ENCODE peak calls at places on chromosomes 12 and 14, in ten cellular contexts. S is esophagus muscularis mucosa, I is gastrocnemius medialis, F is heart right ventricle, C is endodermal cell, G is body of pancreas, J is brain microvascular endothelial cell, K is PC-9, O is astrocyte, Z is aorta. E is an unnamed sample. For H3K36me3, the result is how much of the 10 kb centered on the place peaks cover.

GRCh38 chr12:105317453-105317852 is 13.0 kb upstream of the C12orf75 start:
- DNase-seq in S (no peak), I (no peak), F (no peak), C (no peak), G (no peak), J (peak), K (no peak), O (peak), Z (no peak), E (no peak)

GRCh38 chr14:76352639-76353281 is 23.2 kb upstream of the ESRRB start:
- DNase-seq in S (no peak), I (peak), F (peak), C (peak), G (peak), J (peak), K (no peak), O (peak), Z (peak), E (peak)

GRCh38 chr14:24052656-24053547 is 1.1 kb downstream of the CARMIL3 start:
- DNase-seq in S (no peak), I (no peak), F (no peak), C (peak), G (no peak), J (no peak), K (no peak), O (no peak), Z (no peak), E (no peak)

GRCh38 chr12:80226576-80226975 is 127.2 kb downstream of the OTOGL start:
- DNase-seq in S (no peak), I (no peak), F (no peak), C (no peak), G (no peak), J (peak), K (no peak), O (peak), Z (no peak), E (no peak)

GRCh38 chr12:50572275-50572674 is 67.5 kb downstream of the DIP2B start:
- DNase-seq in S (no peak), I (peak), F (no peak), C (no peak), G (peak), J (peak), K (peak), O (peak), Z (no peak), E (no peak)

GRCh38 chr12:115155665-115156645 is 472.0 kb upstream of the TBX3 start:
- DNase-seq in S (peak), I (no peak), F (no peak), C (no peak), G (no peak), J (peak), K (peak), O (peak), Z (no peak), E (no peak)

GRCh38 chr12:24751181-24751580 is 197.7 kb downstream of the BCAT1 start:
- DNase-seq in S (no peak), I (no peak), F (no peak), C (no peak), G (no peak), J (no peak), K (no peak), O (no peak), Z (no peak), E (no peak)

GRCh38 chr12:67742461-67742860 is 93.9 kb downstream of the DYRK2 start:
- DNase-seq in S (peak), I (no peak), F (no peak), C (no peak), G (no peak), J (no peak), K (no peak), O (peak), Z (no peak), E (no peak)

GRCh38 chr12:96237035-96237434 is 42.9 kb downstream of the ELK3 start:
- DNase-seq in S (no peak), I (no peak), F (no peak), C (no peak), G (no peak), J (no peak), K (no peak), O (peak), Z (no peak), E (peak)

GRCh38 chr14:70708717-70709570 is 67.2 kb downstream of the TTC9 start:
- DNase-seq in S (no peak), I (no peak), F (no peak), C (peak), G (no peak), J (no peak), K (no peak), O (no peak), Z (no peak), E (no peak)

GRCh38 chr14:50669441-50669986 is 1.4 kb upstream of the SAV1 start:
- DNase-seq in S (no peak), I (no peak), F (no peak), C (peak), G (no peak), J (no peak), K (no peak), O (no peak), Z (no peak), E (no peak)
- H3K27ac ChIP-seq in S (no peak), I (peak), F (no peak), C (no peak), G (peak), J (no peak), K (no peak), O (no peak), Z (peak), E (peak)

DNA sequence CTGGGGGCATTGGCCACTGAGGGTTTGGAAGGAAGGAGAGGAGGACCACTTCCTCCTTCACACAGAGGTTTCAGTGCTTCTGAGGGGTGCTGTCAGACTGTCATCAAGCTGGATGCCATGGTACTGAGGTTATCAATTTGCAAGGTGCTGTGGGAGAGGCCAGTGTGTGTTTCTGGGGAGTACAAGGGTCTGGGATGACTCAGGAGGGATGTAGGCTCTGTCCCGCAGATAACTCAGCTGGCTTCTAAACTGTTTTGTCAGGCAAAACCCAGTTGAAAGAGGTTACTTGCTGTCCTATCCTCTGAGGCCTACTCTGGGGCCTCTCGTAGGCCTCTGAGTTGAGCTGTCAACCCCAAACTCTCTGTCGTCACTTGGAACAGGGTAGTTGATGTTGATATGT is 22.8 kb downstream of the ADCK1 start:
- DNase-seq in S (no peak), I (no peak), F (no peak), C (no peak), G (no peak), J (no peak), K (no peak), O (no peak), Z (no peak), E (no peak)
- H3K36me3 ChIP-seq in S (under half), I (under half), F (half or more), C (under half), G (under half), J (under half), K (under half), O (under half), Z (under half), E (under half)

GRCh38 chr14:99570542-99571302 is 33.3 kb downstream of the CCDC85C start:
- DNase-seq in S (no peak), I (no peak), F (no peak), C (peak), G (no peak), J (no peak), K (no peak), O (no peak), Z (no peak), E (no peak)
- H3K27ac ChIP-seq in S (peak), I (no peak), F (peak), C (peak), G (peak), J (no peak), K (no peak), O (no peak), Z (no peak), E (peak)

GRCh38 chr12:47801904-47802246 is 17.8 kb downstream of the HDAC7 start:
- DNase-seq in S (no peak), I (no peak), F (no peak), C (no peak), G (no peak), J (no peak), K (no peak), O (no peak), Z (no peak), E (no peak)
- H3K36me3 ChIP-seq in S (under half), I (under half), F (under half), C (half or more), G (under half), J (under half), K (under half), O (under half), Z (under half), E (under half)

DNA sequence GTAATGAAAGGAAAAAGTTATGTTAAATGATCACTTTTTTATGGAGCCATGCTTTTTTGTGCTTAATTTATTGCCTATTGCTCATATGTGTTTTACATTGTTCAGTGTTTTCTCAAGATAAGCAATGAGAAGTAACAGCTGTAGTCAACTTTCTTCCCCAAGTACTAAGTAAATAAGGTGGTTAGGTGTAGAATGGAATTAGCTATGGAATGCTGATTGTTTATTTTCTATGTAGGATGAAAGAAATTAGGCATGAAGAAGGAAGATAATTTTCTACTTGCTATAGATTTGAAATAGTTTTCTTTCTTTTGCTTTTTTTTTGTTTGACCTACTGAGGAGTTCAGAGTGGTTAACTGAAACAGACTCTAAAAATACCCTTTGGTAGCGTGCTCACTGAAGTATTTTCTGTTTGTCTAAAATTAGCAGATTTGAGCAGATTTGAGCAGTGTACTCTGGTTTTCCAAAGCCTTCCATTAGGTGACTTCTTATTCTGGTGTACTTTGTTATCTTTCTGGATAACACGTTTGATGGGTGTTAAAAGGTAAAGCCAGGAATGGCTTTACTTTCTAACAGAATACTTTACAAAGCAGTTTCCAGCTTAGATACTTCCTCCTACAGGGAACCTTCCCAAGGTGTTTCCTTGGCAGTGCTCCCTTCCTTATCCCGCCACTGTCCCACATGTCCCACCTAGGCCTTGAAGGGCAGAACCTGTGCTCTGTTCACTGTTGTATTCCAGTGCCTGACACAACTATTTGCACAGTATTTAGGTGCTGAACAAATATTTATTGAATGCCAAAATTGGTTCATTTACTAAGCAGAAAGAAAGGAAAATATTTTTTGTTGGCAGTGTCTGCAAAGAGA is 56.0 kb downstream of the RASSF3 start:
- DNase-seq in S (no peak), I (no peak), F (no peak), C (no peak), G (peak), J (no peak), K (peak), O (peak), Z (no peak), E (no peak)
- H3K27ac ChIP-seq in S (peak), I (no peak), F (peak), C (no peak), G (peak), J (no peak), K (peak), O (peak), Z (peak), E (peak)

GRCh38 chr14:74825008-74825407 is 50.9 kb downstream of the PROX2 start:
- DNase-seq in S (no peak), I (no peak), F (no peak), C (no peak), G (no peak), J (no peak), K (no peak), O (peak), Z (no peak), E (no peak)
- H3K36me3 ChIP-seq in S (under half), I (under half), F (half or more), C (half or more), G (under half), J (under half), K (half or more), O (under half), Z (under half), E (under half)

DNA sequence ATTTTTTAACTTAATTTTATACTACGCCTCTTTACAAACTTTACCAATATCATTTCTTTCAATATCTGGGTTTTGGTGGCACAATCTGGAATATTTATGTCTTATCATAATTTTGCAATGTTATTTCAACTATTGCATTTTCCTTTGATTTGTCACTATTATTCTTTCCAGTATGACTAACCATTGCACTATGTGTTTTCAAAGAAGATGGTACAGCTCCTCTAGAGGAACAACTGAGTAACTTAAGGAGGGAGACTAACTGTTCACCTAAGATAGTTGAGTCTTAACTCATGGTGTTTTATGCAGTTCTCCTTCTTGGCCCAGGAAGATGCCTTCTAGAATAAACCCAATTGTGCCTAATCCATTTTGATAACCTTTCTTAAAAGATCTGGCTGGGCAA is 60.5 kb upstream of the KIF21A start:
- DNase-seq in S (no peak), I (no peak), F (no peak), C (no peak), G (no peak), J (peak), K (peak), O (peak), Z (no peak), E (no peak)
- H3K27ac ChIP-seq in S (no peak), I (no peak), F (no peak), C (no peak), G (no peak), J (no peak), K (no peak), O (no peak), Z (no peak), E (no peak)

GRCh38 chr14:74526854-74527585 is 33.5 kb downstream of the ISCA2 start:
- DNase-seq in S (no peak), I (no peak), F (no peak), C (peak), G (no peak), J (no peak), K (no peak), O (no peak), Z (no peak), E (no peak)

GRCh38 chr14:74527736-74528280 is 34.2 kb downstream of the ISCA2 start:
- DNase-seq in S (no peak), I (no peak), F (no peak), C (no peak), G (no peak), J (no peak), K (no peak), O (no peak), Z (no peak), E (no peak)

GRCh38 chr14:74528886-74529285 is 35.3 kb downstream of the ISCA2 start:
- DNase-seq in S (no peak), I (no peak), F (no peak), C (no peak), G (no peak), J (no peak), K (no peak), O (no peak), Z (no peak), E (no peak)

GRCh38 chr14:74531011-74531410 is 37.4 kb downstream of the ISCA2 start:
- DNase-seq in S (no peak), I (no peak), F (no peak), C (no peak), G (no peak), J (no peak), K (no peak), O (no peak), Z (no peak), E (no peak)

DNA sequence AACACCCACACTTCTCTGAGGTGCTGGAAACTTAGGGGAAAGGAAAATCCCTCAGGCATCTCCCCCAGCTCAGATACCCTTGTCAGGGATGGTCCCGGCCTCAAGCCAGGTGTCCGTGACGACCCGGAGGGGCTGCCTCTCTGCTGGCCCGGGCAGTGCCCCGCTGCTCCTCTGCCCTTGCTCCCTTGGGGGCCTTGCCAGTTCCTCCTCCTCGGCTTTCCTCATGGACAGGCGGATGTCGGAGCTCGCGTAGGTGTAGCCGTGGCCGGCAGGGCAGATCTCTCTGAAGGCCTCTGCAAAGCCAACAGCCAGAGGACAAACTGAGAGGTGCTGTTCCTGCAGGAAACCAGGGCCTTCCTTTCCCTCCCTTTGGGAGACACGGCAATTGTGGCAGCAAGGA is 34.8 kb downstream of the ISCA2 start:
- DNase-seq in S (no peak), I (no peak), F (no peak), C (no peak), G (no peak), J (no peak), K (no peak), O (no peak), Z (no peak), E (no peak)
- H3K36me3 ChIP-seq in S (under half), I (under half), F (under half), C (under half), G (under half), J (under half), K (under half), O (under half), Z (under half), E (under half)

DNA sequence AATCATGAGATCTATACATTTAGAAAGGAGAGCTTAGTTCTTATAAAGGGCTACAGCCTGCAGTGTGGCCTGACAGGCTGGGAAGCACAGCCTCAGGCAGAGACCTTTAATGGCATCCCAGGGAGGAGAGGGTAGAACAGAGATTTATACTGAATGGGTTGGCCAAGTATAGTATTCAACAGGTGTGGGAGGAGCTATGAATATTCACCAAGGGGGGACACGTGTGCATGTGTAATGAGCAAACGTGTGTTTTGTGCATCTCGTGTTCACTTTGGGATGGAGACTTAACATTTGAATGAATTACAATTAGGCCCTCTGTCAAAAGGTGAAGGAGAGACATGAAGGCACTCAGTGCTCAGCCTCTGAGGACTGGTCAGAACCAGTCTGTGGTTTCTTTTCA is 5.2 kb downstream of the TDP1 start:
- DNase-seq in S (no peak), I (no peak), F (no peak), C (peak), G (no peak), J (no peak), K (no peak), O (no peak), Z (no peak), E (no peak)
- H3K27ac ChIP-seq in S (no peak), I (no peak), F (no peak), C (no peak), G (no peak), J (no peak), K (no peak), O (no peak), Z (no peak), E (no peak)

GRCh38 chr12:71763682-71764379 is 9.2 kb downstream of the RAB21 start:
- DNase-seq in S (no peak), I (no peak), F (no peak), C (no peak), G (no peak), J (peak), K (no peak), O (peak), Z (no peak), E (no peak)

GRCh38 chr12:71760471-71760870 is 5.8 kb downstream of the RAB21 start:
- DNase-seq in S (no peak), I (no peak), F (no peak), C (no peak), G (no peak), J (no peak), K (no peak), O (no peak), Z (no peak), E (no peak)

GRCh38 chr12:71755146-71755892 is 656 bp downstream of the RAB21 start:
- DNase-seq in S (no peak), I (peak), F (peak), C (no peak), G (peak), J (peak), K (peak), O (peak), Z (peak), E (peak)

GRCh38 chr12:71756054-71756675 is 1.5 kb downstream of the RAB21 start:
- DNase-seq in S (no peak), I (no peak), F (no peak), C (no peak), G (no peak), J (no peak), K (no peak), O (peak), Z (no peak), E (no peak)

GRCh38 chr12:71759941-71760340 is 5.3 kb downstream of the RAB21 start:
- DNase-seq in S (no peak), I (no peak), F (no peak), C (no peak), G (no peak), J (no peak), K (no peak), O (no peak), Z (no peak), E (no peak)
- H3K36me3 ChIP-seq in S (under half), I (under half), F (under half), C (under half), G (under half), J (under half), K (under half), O (under half), Z (under half), E (under half)

E was measured in uterus.